ENCODE peak calls at places on chromosomes 4 and X, in nine cellular contexts. One of them, this sample, is unnamed.

GRCh38 chr4:139416073-139416673 is 37.7 kb upstream of the RAB33B start:
- DNase-seq in fibroblast of villous mesenchyme: peak
- DNase-seq in stimulated activated CD4-positive, alpha-beta T cell treated with anti-CD3 and anti-CD28 coated beads, Interleukin-15, amount 100 ng/mL, for 1 hour: no peak
- DNase-seq in hypothalamus: no peak
- DNase-seq in epithelial cell of esophagus: peak
- DNase-seq in AG10803: peak
- DNase-seq in amniotic epithelial cell: peak
- DNase-seq in Daoy: peak
- DNase-seq in aorta: no peak
- DNase-seq in this sample: peak

GRCh38 chr4:8176547-8177399 is 18.2 kb upstream of the ABLIM2 start:
- DNase-seq in fibroblast of villous mesenchyme: peak
- DNase-seq in stimulated activated CD4-positive, alpha-beta T cell treated with anti-CD3 and anti-CD28 coated beads, Interleukin-15, amount 100 ng/mL, for 1 hour: no peak
- DNase-seq in hypothalamus: no peak
- DNase-seq in epithelial cell of esophagus: peak
- DNase-seq in AG10803: peak
- DNase-seq in amniotic epithelial cell: peak
- DNase-seq in Daoy: peak
- DNase-seq in aorta: no peak
- DNase-seq in this sample: peak

GRCh38 chr4:111689214-111689613 is 456.0 kb upstream of the FAM241A start:
- DNase-seq in fibroblast of villous mesenchyme: peak
- DNase-seq in stimulated activated CD4-positive, alpha-beta T cell treated with anti-CD3 and anti-CD28 coated beads, Interleukin-15, amount 100 ng/mL, for 1 hour: no peak
- DNase-seq in hypothalamus: no peak
- DNase-seq in epithelial cell of esophagus: peak
- DNase-seq in AG10803: peak
- DNase-seq in amniotic epithelial cell: peak
- DNase-seq in Daoy: no peak
- DNase-seq in aorta: no peak
- DNase-seq in this sample: peak

GRCh38 chr4:82043081-82043808 is 330.5 kb downstream of the HNRNPD start:
- DNase-seq in fibroblast of villous mesenchyme: no peak
- DNase-seq in stimulated activated CD4-positive, alpha-beta T cell treated with anti-CD3 and anti-CD28 coated beads, Interleukin-15, amount 100 ng/mL, for 1 hour: no peak
- DNase-seq in hypothalamus: no peak
- DNase-seq in epithelial cell of esophagus: peak
- DNase-seq in AG10803: no peak
- DNase-seq in amniotic epithelial cell: no peak
- DNase-seq in Daoy: no peak
- DNase-seq in aorta: no peak
- DNase-seq in this sample: no peak

GRCh38 chr4:157514711-157515110 is 294.2 kb downstream of the GRIA2 start:
- DNase-seq in fibroblast of villous mesenchyme: no peak
- DNase-seq in stimulated activated CD4-positive, alpha-beta T cell treated with anti-CD3 and anti-CD28 coated beads, Interleukin-15, amount 100 ng/mL, for 1 hour: no peak
- DNase-seq in hypothalamus: no peak
- DNase-seq in epithelial cell of esophagus: peak
- DNase-seq in AG10803: no peak
- DNase-seq in amniotic epithelial cell: no peak
- DNase-seq in Daoy: peak
- DNase-seq in aorta: no peak
- DNase-seq in this sample: peak

GRCh38 chr4:38163216-38164006 is 203.2 kb downstream of the PTTG2 start:
- DNase-seq in fibroblast of villous mesenchyme: peak
- DNase-seq in stimulated activated CD4-positive, alpha-beta T cell treated with anti-CD3 and anti-CD28 coated beads, Interleukin-15, amount 100 ng/mL, for 1 hour: no peak
- DNase-seq in hypothalamus: no peak
- DNase-seq in epithelial cell of esophagus: peak
- DNase-seq in AG10803: peak
- DNase-seq in amniotic epithelial cell: peak
- DNase-seq in Daoy: no peak
- DNase-seq in aorta: no peak
- DNase-seq in this sample: peak

GRCh38 chr4:70892086-70892769 is 9.9 kb upstream of the MOB1B start:
- DNase-seq in fibroblast of villous mesenchyme: no peak
- DNase-seq in stimulated activated CD4-positive, alpha-beta T cell treated with anti-CD3 and anti-CD28 coated beads, Interleukin-15, amount 100 ng/mL, for 1 hour: no peak
- DNase-seq in hypothalamus: no peak
- DNase-seq in epithelial cell of esophagus: no peak
- DNase-seq in AG10803: no peak
- DNase-seq in amniotic epithelial cell: no peak
- DNase-seq in Daoy: no peak
- DNase-seq in aorta: no peak
- DNase-seq in this sample: no peak

GRCh38 chr4:519203-519651 is 20.2 kb downstream of the PIGG start:
- DNase-seq in fibroblast of villous mesenchyme: no peak
- DNase-seq in stimulated activated CD4-positive, alpha-beta T cell treated with anti-CD3 and anti-CD28 coated beads, Interleukin-15, amount 100 ng/mL, for 1 hour: no peak
- DNase-seq in hypothalamus: no peak
- DNase-seq in epithelial cell of esophagus: peak
- DNase-seq in AG10803: no peak
- DNase-seq in amniotic epithelial cell: no peak
- DNase-seq in Daoy: no peak
- DNase-seq in aorta: no peak
- DNase-seq in this sample: no peak

GRCh38 chrX:134875679-134876078 is 115.1 kb upstream of the SMIM10 start:
- DNase-seq in fibroblast of villous mesenchyme: no peak
- DNase-seq in stimulated activated CD4-positive, alpha-beta T cell treated with anti-CD3 and anti-CD28 coated beads, Interleukin-15, amount 100 ng/mL, for 1 hour: no peak
- DNase-seq in hypothalamus: no peak
- DNase-seq in epithelial cell of esophagus: no peak
- DNase-seq in AG10803: no peak
- DNase-seq in amniotic epithelial cell: no peak
- DNase-seq in Daoy: no peak
- DNase-seq in aorta: no peak
- DNase-seq in this sample: no peak

GRCh38 chr4:121220698-121221097 is 56.6 kb upstream of the TNIP3 start:
- DNase-seq in fibroblast of villous mesenchyme: no peak
- DNase-seq in stimulated activated CD4-positive, alpha-beta T cell treated with anti-CD3 and anti-CD28 coated beads, Interleukin-15, amount 100 ng/mL, for 1 hour: no peak
- DNase-seq in hypothalamus: no peak
- DNase-seq in epithelial cell of esophagus: no peak
- DNase-seq in AG10803: no peak
- DNase-seq in amniotic epithelial cell: no peak
- DNase-seq in Daoy: no peak
- DNase-seq in aorta: no peak
- DNase-seq in this sample: no peak

GRCh38 chr4:172794378-172794777 is 374.2 kb upstream of the GALNT7 start:
- DNase-seq in fibroblast of villous mesenchyme: no peak
- DNase-seq in stimulated activated CD4-positive, alpha-beta T cell treated with anti-CD3 and anti-CD28 coated beads, Interleukin-15, amount 100 ng/mL, for 1 hour: no peak
- DNase-seq in hypothalamus: no peak
- DNase-seq in epithelial cell of esophagus: no peak
- DNase-seq in AG10803: no peak
- DNase-seq in amniotic epithelial cell: no peak
- DNase-seq in Daoy: no peak
- DNase-seq in aorta: no peak
- DNase-seq in this sample: no peak

GRCh38 chrX:104370089-104370488 is 115.4 kb upstream of the ESX1 start:
- DNase-seq in fibroblast of villous mesenchyme: no peak
- DNase-seq in stimulated activated CD4-positive, alpha-beta T cell treated with anti-CD3 and anti-CD28 coated beads, Interleukin-15, amount 100 ng/mL, for 1 hour: no peak
- DNase-seq in hypothalamus: no peak
- DNase-seq in epithelial cell of esophagus: peak
- DNase-seq in AG10803: peak
- DNase-seq in amniotic epithelial cell: no peak
- DNase-seq in Daoy: peak
- DNase-seq in aorta: no peak
- DNase-seq in this sample: no peak

GRCh38 chr4:105060628-105061027 is 86.0 kb upstream of the TET2 start:
- DNase-seq in fibroblast of villous mesenchyme: no peak
- DNase-seq in stimulated activated CD4-positive, alpha-beta T cell treated with anti-CD3 and anti-CD28 coated beads, Interleukin-15, amount 100 ng/mL, for 1 hour: no peak
- DNase-seq in hypothalamus: no peak
- DNase-seq in epithelial cell of esophagus: peak
- DNase-seq in AG10803: no peak
- DNase-seq in amniotic epithelial cell: peak
- DNase-seq in Daoy: peak
- DNase-seq in aorta: no peak
- DNase-seq in this sample: no peak

GRCh38 chr4:114512595-114513295 is 85.9 kb upstream of the UGT8 start:
- DNase-seq in fibroblast of villous mesenchyme: no peak
- DNase-seq in stimulated activated CD4-positive, alpha-beta T cell treated with anti-CD3 and anti-CD28 coated beads, Interleukin-15, amount 100 ng/mL, for 1 hour: no peak
- DNase-seq in hypothalamus: no peak
- DNase-seq in epithelial cell of esophagus: peak
- DNase-seq in AG10803: no peak
- DNase-seq in amniotic epithelial cell: no peak
- DNase-seq in Daoy: no peak
- DNase-seq in aorta: no peak
- DNase-seq in this sample: no peak

This sample was measured in HCEC 1CT.